ENCODE peak calls at places on chromosomes 16 and 17, in six cellular contexts. W is IMR-90, C is A549, H is HEK293T, K is HepG2, P is GM12878. N is an unnamed sample.

GRCh38 chr17:34011599-34011998 is 243.5 kb upstream of the CCL2 start:
- DNase-seq in W (no peak), P (no peak), K (no peak), H (no peak), C (no peak), N (no peak)

GRCh38 chr17:14330492-14330920 is 29.6 kb downstream of the HS3ST3B1 start:
- DNase-seq in W (no peak), H (no peak), C (no peak), P (no peak), K (peak; percentile 65), N (no peak)

GRCh38 chr17:31068291-31068690 is 26.5 kb upstream of the NF1 start:
- DNase-seq in C (no peak), W (peak; percentile 41), P (no peak), H (peak; percentile 53), K (peak; percentile 37), N (peak; percentile 56)

GRCh38 chr16:24758986-24759385 is 29.5 kb downstream of the TNRC6A start:
- DNase-seq in K (no peak), H (no peak), C (no peak), P (no peak), W (no peak), N (no peak)

GRCh38 chr17:3879181-3879580 is 13.7 kb downstream of the CAMKK1 start:
- DNase-seq in H (no peak), C (no peak), P (no peak), W (peak; percentile 73), K (no peak), N (no peak)

GRCh38 chr16:10828851-10829331 is 10.3 kb upstream of the TVP23A start:
- DNase-seq in H (no peak), W (peak; percentile 53), C (no peak), K (no peak), P (no peak), N (no peak)

GRCh38 chr17:71409137-71409536 is 711.7 kb upstream of the SOX9 start:
- DNase-seq in W (no peak), H (no peak), C (no peak), P (no peak), K (no peak), N (no peak)

GRCh38 chr17:74176546-74177001 is 26.9 kb upstream of the RPL38 start:
- DNase-seq in P (no peak), K (peak; percentile 60), H (peak; percentile 81), C (peak; percentile 76), W (peak; percentile 48), N (peak; percentile 72)

GRCh38 chr16:7352114-7352513 is 19.5 kb downstream of the RBFOX1 start:
- DNase-seq in K (no peak), H (no peak), C (no peak), P (no peak), W (no peak), N (no peak)

GRCh38 chr16:48864055-48864454 is 254.1 kb upstream of the N4BP1 start:
- DNase-seq in C (no peak), W (no peak), K (no peak), H (peak; percentile 10), P (no peak), N (no peak)

GRCh38 chr16:67115649-67116048 is 5.9 kb downstream of the PHAF1 start:
- DNase-seq in H (no peak), C (peak; percentile 68), K (no peak), W (peak; percentile 95), P (no peak), N (no peak)

GRCh38 chr16:14309906-14310305 is 238.8 kb downstream of the MRTFB start:
- DNase-seq in W (peak; percentile 79), C (peak; percentile 74), P (no peak), H (no peak), K (no peak), N (peak; percentile 19)

GRCh38 chr16:12815361-12815760 is 11.7 kb upstream of the CPPED1 start:
- DNase-seq in W (no peak), H (no peak), P (no peak), K (peak; percentile 57), C (no peak), N (no peak)

GRCh38 chr16:76277099-76278030 is at the start of gene CNTNAP4:
- DNase-seq in W (no peak), H (peak; percentile 6), K (no peak), P (no peak), C (no peak), N (no peak)

GRCh38 chr17:18990331-18990730 is 14.2 kb downstream of the FAM83G start:
- DNase-seq in K (no peak), P (no peak), H (no peak), C (no peak), W (no peak), N (no peak)

GRCh38 chr16:88681084-88681680 is 5.1 kb downstream of the SNAI3 start:
- DNase-seq in W (no peak), C (peak; percentile 59), H (peak; percentile 61), P (no peak), K (peak; percentile 60), N (peak; percentile 72)

GRCh38 chr17:80861892-80862291 is 129.7 kb upstream of the CHMP6 start:
- DNase-seq in C (peak; percentile 55), W (peak; percentile 30), K (no peak), H (peak; percentile 42), P (no peak), N (no peak)

GRCh38 chr16:84478172-84478948 is 26.1 kb downstream of the MEAK7 start:
- DNase-seq in H (no peak), C (no peak), K (no peak), W (peak; percentile 88), P (no peak), N (no peak)

GRCh38 chr17:57519199-57519598 is 225.9 kb downstream of the CCDC182 start:
- DNase-seq in C (no peak), P (no peak), K (no peak), H (no peak), W (peak; percentile 58), N (no peak)

GRCh38 chr17:73582821-73583220 is 61.4 kb downstream of the SDK2 start:
- DNase-seq in W (no peak), K (no peak), P (no peak), H (no peak), C (no peak), N (no peak)

GRCh38 chr17:45233423-45233924 is 11.8 kb downstream of the FMNL1 start:
- DNase-seq in P (no peak), W (no peak), K (no peak), H (no peak), C (no peak), N (no peak)

GRCh38 chr17:51706098-51706497 is 445.8 kb downstream of the UTP18 start:
- DNase-seq in W (no peak), K (no peak), C (no peak), H (no peak), P (no peak), N (no peak)

GRCh38 chr16:79754081-79754872 is 153.7 kb upstream of the MAF start:
- DNase-seq in W (no peak), H (no peak), P (no peak), C (no peak), K (no peak), N (no peak)

GRCh38 chr16:79758615-79759346 is 158.2 kb upstream of the MAF start:
- DNase-seq in K (peak; percentile 46), H (no peak), C (peak; percentile 8), P (no peak), W (no peak), N (no peak)

GRCh38 chr16:79757968-79758367 is 157.4 kb upstream of the MAF start:
- DNase-seq in H (no peak), P (no peak), C (no peak), W (no peak), K (no peak), N (no peak)

GRCh38 chr16:79757163-79757562 is 156.6 kb upstream of the MAF start:
- DNase-seq in K (no peak), H (no peak), P (no peak), W (no peak), C (no peak), N (no peak)

DNA sequence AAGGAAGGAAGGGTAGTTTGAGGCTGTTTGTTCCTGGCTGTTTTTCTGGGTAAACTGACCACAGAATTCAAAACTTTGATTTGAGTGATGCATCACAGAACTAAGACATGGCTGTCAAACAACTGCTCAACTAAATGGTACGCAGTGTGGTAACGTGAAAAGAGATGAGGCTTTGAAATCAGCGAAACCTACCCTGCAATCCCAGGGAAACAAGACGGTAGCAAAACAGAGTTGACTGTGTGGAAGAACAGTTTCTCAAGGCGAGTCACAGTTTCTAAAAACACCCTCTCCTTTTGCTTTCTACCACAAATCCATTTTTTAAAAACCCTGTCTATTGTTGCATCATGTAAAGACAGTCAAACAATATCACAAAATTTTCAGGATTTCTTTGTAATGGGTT is 156.0 kb upstream of the MAF start:
- DNase-seq in P (no peak), K (no peak), C (no peak), W (no peak), H (no peak), N (no peak)
- TF ChIP-seq BHLHE40 in P (no peak), K (no peak), C (no peak), W (no peak), H (no peak), N (no peak)

DNA sequence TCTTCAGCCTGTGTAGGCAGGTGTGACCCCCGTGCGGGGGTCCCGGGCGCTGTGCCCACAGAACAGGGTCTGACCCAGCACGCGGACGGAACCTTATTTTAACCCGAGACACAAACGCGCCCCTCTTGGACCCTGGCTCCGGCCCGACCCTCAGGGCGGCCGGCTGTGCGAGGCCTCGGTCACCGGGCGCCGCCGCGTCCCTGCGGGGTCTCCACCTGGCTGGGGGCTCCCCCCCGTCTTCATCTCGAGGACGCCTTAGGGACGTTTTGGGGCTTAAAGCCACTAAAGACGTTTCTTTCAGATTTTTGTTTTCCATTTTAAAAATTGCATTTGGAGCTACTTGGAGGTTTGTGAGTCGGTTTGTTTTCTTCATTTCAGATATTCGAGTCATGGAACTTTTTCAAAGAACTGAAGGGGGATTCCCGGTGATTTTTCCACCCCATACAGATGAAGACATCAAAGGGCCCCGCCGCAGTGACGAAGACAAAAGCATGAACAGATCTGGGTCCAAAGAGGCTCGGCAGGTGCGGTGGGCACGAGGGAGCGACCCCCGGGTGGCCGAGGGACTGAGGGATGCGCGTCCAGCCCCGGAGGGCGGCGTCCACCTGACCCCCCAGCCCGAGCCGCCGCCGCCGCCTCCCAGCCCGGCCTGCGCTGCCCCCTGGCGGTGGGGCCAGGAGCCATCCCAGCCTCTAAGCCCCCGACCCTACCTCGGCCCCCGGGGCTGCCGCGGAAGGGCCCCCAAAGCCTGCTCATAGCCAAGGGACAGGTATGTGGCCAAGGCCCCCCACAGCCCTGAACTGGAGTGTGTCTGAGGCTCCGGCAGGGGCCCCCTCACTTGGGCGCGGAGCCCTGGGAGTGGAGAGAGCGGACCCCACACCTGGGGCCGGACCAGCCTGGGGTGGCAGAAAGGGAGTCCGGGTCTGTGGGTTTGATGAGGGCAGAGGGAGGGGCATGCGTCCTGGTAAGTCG is 3.8 kb upstream of the CD7 start:
- DNase-seq in P (no peak), C (peak; percentile 66), H (peak; percentile 78), K (no peak), W (no peak), N (peak; percentile 84)
- TF ChIP-seq BHLHE40 in P (peak; percentile 68), C (no peak), H (no peak), K (no peak), W (no peak), N (no peak)

GRCh38 chr17:61000911-61001310 is 323.3 kb downstream of the BCAS3 start:
- DNase-seq in K (peak; percentile 7), P (no peak), C (no peak), W (peak; percentile 81), H (no peak), N (no peak)
- TF ChIP-seq BHLHE40 in K (no peak), P (no peak), C (no peak), W (no peak), H (no peak), N (no peak)

DNA sequence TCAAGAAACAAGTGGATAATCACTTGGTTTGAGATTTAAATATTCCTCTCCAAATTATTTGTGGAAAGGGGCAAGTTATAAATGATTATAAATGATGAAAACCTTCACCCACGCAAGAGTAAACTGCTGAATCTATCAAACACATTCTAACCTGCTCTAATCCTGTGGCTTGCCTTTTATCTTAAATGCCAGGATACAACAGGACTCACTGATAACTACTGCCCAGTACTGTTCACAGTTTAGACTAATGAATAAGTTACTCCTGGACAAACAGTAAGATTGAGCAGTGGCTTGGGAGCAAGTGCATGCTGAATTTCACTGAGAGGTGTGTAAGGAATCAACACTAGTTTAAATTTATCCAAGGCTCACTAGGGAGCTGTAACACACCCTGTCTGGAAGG is 31.1 kb downstream of the IGF2BP1 start:
- DNase-seq in C (no peak), W (no peak), K (no peak), P (no peak), H (no peak), N (no peak)
- TF ChIP-seq BHLHE40 in C (no peak), W (no peak), K (no peak), P (no peak), H (no peak), N (no peak)

N was measured in K562.